ENCODE peak calls at places on chromosomes 7 and 10, in seven cellular contexts. One of them, this sample, is unnamed.
A peak's percentile ranks its signal among the peaks of the same experiment; 100 is the strongest.

GRCh38 chr10:88974446-88975376 is 15.9 kb upstream of the FAS start:
- DNase-seq in astrocyte of the cerebellum: no peak
- DNase-seq in GM04503: no peak
- DNase-seq in CD4-positive, CD25-positive, alpha-beta regulatory T cell: no peak
- DNase-seq in NCI-H2081 treated with DMSO at 0.1 percent for 48 hours: no peak
- DNase-seq in fibroblast of lung: no peak
- DNase-seq in RCC 7860: peak; percentile 29
- DNase-seq in this sample: peak; percentile 24

GRCh38 chr7:753190-753589 is 26.1 kb upstream of the PRKAR1B start:
- DNase-seq in fibroblast of lung: no peak
- DNase-seq in NCI-H2081 treated with DMSO at 0.1 percent for 48 hours: no peak
- DNase-seq in CD4-positive, CD25-positive, alpha-beta regulatory T cell: no peak
- DNase-seq in astrocyte of the cerebellum: no peak
- DNase-seq in RCC 7860: no peak
- DNase-seq in GM04503: no peak
- DNase-seq in this sample: no peak

GRCh38 chr10:6607778-6608177 is 27.7 kb upstream of the PRKCQ start:
- DNase-seq in RCC 7860: no peak
- DNase-seq in GM04503: no peak
- DNase-seq in astrocyte of the cerebellum: no peak
- DNase-seq in CD4-positive, CD25-positive, alpha-beta regulatory T cell: no peak
- DNase-seq in NCI-H2081 treated with DMSO at 0.1 percent for 48 hours: no peak
- DNase-seq in fibroblast of lung: no peak
- DNase-seq in this sample: no peak

GRCh38 chr10:104345941-104346340 is 7.7 kb upstream of the ITPRIP start:
- DNase-seq in fibroblast of lung: no peak
- DNase-seq in RCC 7860: no peak
- DNase-seq in NCI-H2081 treated with DMSO at 0.1 percent for 48 hours: no peak
- DNase-seq in astrocyte of the cerebellum: no peak
- DNase-seq in GM04503: no peak
- DNase-seq in CD4-positive, CD25-positive, alpha-beta regulatory T cell: no peak
- DNase-seq in this sample: no peak

GRCh38 chr7:19107142-19107391 is 10.4 kb downstream of the TWIST1 start:
- DNase-seq in fibroblast of lung: no peak
- DNase-seq in GM04503: no peak
- DNase-seq in RCC 7860: no peak
- DNase-seq in astrocyte of the cerebellum: no peak
- DNase-seq in NCI-H2081 treated with DMSO at 0.1 percent for 48 hours: no peak
- DNase-seq in CD4-positive, CD25-positive, alpha-beta regulatory T cell: no peak
- DNase-seq in this sample: no peak

GRCh38 chr7:43869898-43870240 is 552 bp upstream of the MRPS24 start:
- DNase-seq in CD4-positive, CD25-positive, alpha-beta regulatory T cell: no peak
- DNase-seq in GM04503: peak; percentile 81
- DNase-seq in RCC 7860: peak; percentile 85
- DNase-seq in astrocyte of the cerebellum: peak; percentile 73
- DNase-seq in fibroblast of lung: peak; percentile 95
- DNase-seq in NCI-H2081 treated with DMSO at 0.1 percent for 48 hours: no peak
- DNase-seq in this sample: peak; percentile 56

GRCh38 chr7:157007470-157008066 is 2.9 kb downstream of the MNX1 start:
- DNase-seq in RCC 7860: no peak
- DNase-seq in fibroblast of lung: no peak
- DNase-seq in CD4-positive, CD25-positive, alpha-beta regulatory T cell: no peak
- DNase-seq in NCI-H2081 treated with DMSO at 0.1 percent for 48 hours: no peak
- DNase-seq in astrocyte of the cerebellum: no peak
- DNase-seq in GM04503: no peak
- DNase-seq in this sample: no peak

GRCh38 chr10:72353963-72354355 is 760 bp downstream of the DNAJB12 start:
- DNase-seq in NCI-H2081 treated with DMSO at 0.1 percent for 48 hours: no peak
- DNase-seq in astrocyte of the cerebellum: no peak
- DNase-seq in CD4-positive, CD25-positive, alpha-beta regulatory T cell: no peak
- DNase-seq in GM04503: no peak
- DNase-seq in RCC 7860: peak; percentile 22
- DNase-seq in fibroblast of lung: peak; percentile 30
- DNase-seq in this sample: no peak

GRCh38 chr7:1950623-1951523 is 280.8 kb downstream of the ELFN1 start:
- DNase-seq in fibroblast of lung: peak; percentile 38
- DNase-seq in RCC 7860: no peak
- DNase-seq in CD4-positive, CD25-positive, alpha-beta regulatory T cell: no peak
- DNase-seq in GM04503: no peak
- DNase-seq in NCI-H2081 treated with DMSO at 0.1 percent for 48 hours: no peak
- DNase-seq in astrocyte of the cerebellum: no peak
- DNase-seq in this sample: no peak

GRCh38 chr10:61076572-61077114 is 132.7 kb upstream of the RHOBTB1 start:
- DNase-seq in astrocyte of the cerebellum: no peak
- DNase-seq in NCI-H2081 treated with DMSO at 0.1 percent for 48 hours: no peak
- DNase-seq in GM04503: no peak
- DNase-seq in RCC 7860: no peak
- DNase-seq in fibroblast of lung: no peak
- DNase-seq in CD4-positive, CD25-positive, alpha-beta regulatory T cell: no peak
- DNase-seq in this sample: no peak

GRCh38 chr10:95335933-95336699 is 45.3 kb upstream of the PDLIM1 start:
- DNase-seq in CD4-positive, CD25-positive, alpha-beta regulatory T cell: no peak
- DNase-seq in GM04503: no peak
- DNase-seq in RCC 7860: no peak
- DNase-seq in NCI-H2081 treated with DMSO at 0.1 percent for 48 hours: no peak
- DNase-seq in fibroblast of lung: no peak
- DNase-seq in astrocyte of the cerebellum: no peak
- DNase-seq in this sample: no peak